ENCODE peak calls at places on chromosome 22, in ten cellular contexts. One of them, this sample, is unnamed. For H3K27me3, the result is how much of the 10 kb centered on the place peaks cover.

GRCh38 chr22:17536269-17536668 is 27.0 kb upstream of the SLC25A18 start:
- DNase-seq in ovary: no peak
- DNase-seq in thoracic aorta: peak
- DNase-seq in IMR-90: no peak
- DNase-seq in neural progenitor cell: no peak
- DNase-seq in WERI-Rb-1: no peak
- DNase-seq in PC-9: no peak
- DNase-seq in Caco-2: no peak
- DNase-seq in stomach: no peak
- DNase-seq in heart left ventricle: no peak
- DNase-seq in this sample: no peak

GRCh38 chr22:19909350-19910179 is 32.0 kb upstream of the COMT start:
- DNase-seq in WERI-Rb-1: peak
- DNase-seq in stomach: peak
- DNase-seq in neural progenitor cell: peak
- DNase-seq in PC-9: no peak
- DNase-seq in thoracic aorta: peak
- DNase-seq in Caco-2: peak
- DNase-seq in heart left ventricle: peak
- DNase-seq in ovary: peak
- DNase-seq in IMR-90: peak
- DNase-seq in this sample: peak

GRCh38 chr22:36554101-36554500 is 25.1 kb upstream of the EIF3D start:
- DNase-seq in Caco-2: no peak
- DNase-seq in heart left ventricle: no peak
- DNase-seq in IMR-90: no peak
- DNase-seq in WERI-Rb-1: no peak
- DNase-seq in ovary: no peak
- DNase-seq in thoracic aorta: no peak
- DNase-seq in PC-9: no peak
- DNase-seq in neural progenitor cell: no peak
- DNase-seq in stomach: no peak
- DNase-seq in this sample: no peak

GRCh38 chr22:44360686-44361381 is 48.1 kb upstream of the SHISAL1 start:
- DNase-seq in IMR-90: peak
- DNase-seq in neural progenitor cell: peak
- DNase-seq in thoracic aorta: peak
- DNase-seq in PC-9: peak
- DNase-seq in stomach: peak
- DNase-seq in WERI-Rb-1: no peak
- DNase-seq in Caco-2: no peak
- DNase-seq in heart left ventricle: peak
- DNase-seq in ovary: peak
- DNase-seq in this sample: no peak

GRCh38 chr22:17890245-17890671 is 116.0 kb upstream of the BID start:
- DNase-seq in WERI-Rb-1: no peak
- DNase-seq in thoracic aorta: no peak
- DNase-seq in stomach: no peak
- DNase-seq in PC-9: no peak
- DNase-seq in IMR-90: peak
- DNase-seq in ovary: no peak
- DNase-seq in Caco-2: no peak
- DNase-seq in neural progenitor cell: no peak
- DNase-seq in heart left ventricle: peak
- DNase-seq in this sample: no peak

GRCh38 chr22:17951315-17951714 is 73.0 kb downstream of the MICAL3 start:
- DNase-seq in IMR-90: no peak
- DNase-seq in WERI-Rb-1: no peak
- DNase-seq in heart left ventricle: no peak
- DNase-seq in ovary: no peak
- DNase-seq in Caco-2: no peak
- DNase-seq in stomach: no peak
- DNase-seq in thoracic aorta: no peak
- DNase-seq in PC-9: no peak
- DNase-seq in neural progenitor cell: no peak
- DNase-seq in this sample: no peak

GRCh38 chr22:43263645-43264514 is 76.9 kb upstream of the TTLL12 start:
- DNase-seq in WERI-Rb-1: no peak
- DNase-seq in neural progenitor cell: no peak
- DNase-seq in IMR-90: peak
- DNase-seq in ovary: peak
- DNase-seq in PC-9: peak
- DNase-seq in stomach: peak
- DNase-seq in heart left ventricle: peak
- DNase-seq in thoracic aorta: no peak
- DNase-seq in Caco-2: no peak
- DNase-seq in this sample: no peak

GRCh38 chr22:36223504-36223903 is 15.8 kb downstream of the APOL2 start:
- DNase-seq in IMR-90: no peak
- DNase-seq in heart left ventricle: peak
- DNase-seq in neural progenitor cell: no peak
- DNase-seq in WERI-Rb-1: no peak
- DNase-seq in ovary: no peak
- DNase-seq in stomach: no peak
- DNase-seq in PC-9: no peak
- DNase-seq in thoracic aorta: no peak
- DNase-seq in Caco-2: no peak
- DNase-seq in this sample: no peak

GRCh38 chr22:45187891-45188290 is 24.2 kb downstream of the NUP50 start:
- DNase-seq in PC-9: peak
- DNase-seq in Caco-2: no peak
- DNase-seq in heart left ventricle: no peak
- DNase-seq in WERI-Rb-1: no peak
- DNase-seq in IMR-90: no peak
- DNase-seq in neural progenitor cell: no peak
- DNase-seq in thoracic aorta: no peak
- DNase-seq in ovary: no peak
- DNase-seq in stomach: no peak
- DNase-seq in this sample: no peak

GRCh38 chr22:46381142-46381541 is 45.6 kb downstream of the TRMU start:
- DNase-seq in ovary: no peak
- DNase-seq in thoracic aorta: no peak
- DNase-seq in stomach: no peak
- DNase-seq in WERI-Rb-1: peak
- DNase-seq in Caco-2: no peak
- DNase-seq in PC-9: peak
- DNase-seq in neural progenitor cell: no peak
- DNase-seq in IMR-90: peak
- DNase-seq in heart left ventricle: no peak
- DNase-seq in this sample: no peak

GRCh38 chr22:48259991-48260670 is 1497.7 kb downstream of the TBC1D22A start:
- DNase-seq in stomach: no peak
- DNase-seq in IMR-90: no peak
- DNase-seq in thoracic aorta: no peak
- DNase-seq in Caco-2: no peak
- DNase-seq in WERI-Rb-1: no peak
- DNase-seq in heart left ventricle: no peak
- DNase-seq in PC-9: no peak
- DNase-seq in ovary: no peak
- DNase-seq in neural progenitor cell: no peak
- DNase-seq in this sample: no peak

GRCh38 chr22:50469377-50470305 is 5.2 kb downstream of the SBF1 start:
- DNase-seq in WERI-Rb-1: peak
- DNase-seq in thoracic aorta: no peak
- DNase-seq in Caco-2: no peak
- DNase-seq in neural progenitor cell: no peak
- DNase-seq in PC-9: peak
- DNase-seq in stomach: peak
- DNase-seq in IMR-90: peak
- DNase-seq in heart left ventricle: no peak
- DNase-seq in ovary: no peak
- DNase-seq in this sample: no peak
- TF ChIP-seq CTCF in WERI-Rb-1: no peak
- TF ChIP-seq CTCF in thoracic aorta: no peak
- TF ChIP-seq CTCF in Caco-2: no peak
- TF ChIP-seq CTCF in neural progenitor cell: no peak
- TF ChIP-seq CTCF in PC-9: no peak
- TF ChIP-seq CTCF in stomach: no peak
- TF ChIP-seq CTCF in IMR-90: no peak
- TF ChIP-seq CTCF in heart left ventricle: no peak
- TF ChIP-seq CTCF in ovary: no peak
- TF ChIP-seq CTCF in this sample: no peak

DNA sequence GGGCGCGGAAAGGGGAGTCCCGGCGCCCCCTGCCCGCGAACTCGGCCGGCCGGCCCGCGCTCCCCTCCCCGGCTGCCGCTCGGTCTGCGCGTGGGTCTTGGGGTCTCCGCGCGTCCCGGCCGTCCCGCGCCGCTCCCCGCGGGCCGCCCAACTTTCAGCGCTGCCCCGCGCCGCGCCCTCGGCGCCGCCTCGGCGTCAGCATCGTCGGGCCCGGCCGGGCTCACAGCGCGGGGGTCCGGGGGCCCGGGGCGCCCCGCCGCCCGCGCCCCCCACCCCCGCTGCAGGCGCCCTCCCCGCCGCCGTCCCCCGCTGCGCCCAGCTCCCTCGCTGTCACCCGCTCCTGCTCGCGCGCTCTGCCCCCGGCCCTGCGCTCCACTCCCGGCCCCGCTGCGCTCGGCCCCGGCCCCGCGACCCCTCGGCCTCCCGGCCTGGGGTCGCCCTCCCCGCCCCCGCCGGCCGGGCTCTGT is at the start of gene KCNJ4:
- DNase-seq in heart left ventricle: no peak
- DNase-seq in neural progenitor cell: no peak
- DNase-seq in Caco-2: no peak
- DNase-seq in stomach: no peak
- DNase-seq in WERI-Rb-1: no peak
- DNase-seq in thoracic aorta: no peak
- DNase-seq in IMR-90: no peak
- DNase-seq in PC-9: no peak
- DNase-seq in ovary: no peak
- DNase-seq in this sample: no peak
- H3K27me3 ChIP-seq in heart left ventricle: under half
- H3K27me3 ChIP-seq in neural progenitor cell: half or more
- H3K27me3 ChIP-seq in Caco-2: under half
- H3K27me3 ChIP-seq in stomach: under half
- H3K27me3 ChIP-seq in WERI-Rb-1: under half
- H3K27me3 ChIP-seq in thoracic aorta: under half
- H3K27me3 ChIP-seq in IMR-90: half or more
- H3K27me3 ChIP-seq in PC-9: half or more
- H3K27me3 ChIP-seq in ovary: under half
- H3K27me3 ChIP-seq in this sample: under half

DNA sequence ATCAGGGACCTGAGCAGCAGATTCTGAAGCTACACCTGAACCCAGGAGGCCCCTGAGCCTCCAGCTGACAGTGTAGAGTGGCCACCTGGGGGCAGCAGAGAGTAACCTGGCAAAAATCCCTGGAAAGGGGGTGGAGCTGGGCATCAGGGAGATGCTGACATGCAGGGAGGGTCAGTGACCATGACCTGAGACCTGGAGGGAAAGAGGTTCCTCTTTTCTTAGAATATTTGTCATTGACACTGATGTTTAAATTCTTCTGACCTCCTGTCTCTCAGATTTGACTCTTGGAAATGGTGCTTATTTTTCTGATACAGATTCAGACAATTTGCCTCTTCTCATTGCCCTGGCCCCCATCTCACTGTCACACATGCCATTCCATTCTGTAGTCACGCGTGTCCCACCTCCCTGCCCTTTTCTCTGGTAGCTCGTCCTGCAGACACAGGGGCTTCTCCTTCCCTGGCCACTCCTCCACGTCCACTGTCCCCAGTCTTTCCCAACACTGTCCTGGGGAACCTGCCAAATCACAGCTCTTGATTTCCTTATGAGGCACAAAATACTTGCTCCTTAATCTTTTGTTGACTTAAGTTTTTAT is 117.2 kb upstream of the IGLL5 start:
- DNase-seq in PC-9: no peak
- DNase-seq in stomach: peak
- DNase-seq in WERI-Rb-1: peak
- DNase-seq in ovary: peak
- DNase-seq in IMR-90: no peak
- DNase-seq in thoracic aorta: no peak
- DNase-seq in Caco-2: peak
- DNase-seq in neural progenitor cell: peak
- DNase-seq in heart left ventricle: no peak
- DNase-seq in this sample: no peak
- TF ChIP-seq CTCF in PC-9: peak
- TF ChIP-seq CTCF in stomach: peak
- TF ChIP-seq CTCF in WERI-Rb-1: peak
- TF ChIP-seq CTCF in ovary: no peak
- TF ChIP-seq CTCF in IMR-90: peak
- TF ChIP-seq CTCF in thoracic aorta: peak
- TF ChIP-seq CTCF in Caco-2: peak
- TF ChIP-seq CTCF in neural progenitor cell: peak
- TF ChIP-seq CTCF in heart left ventricle: peak
- TF ChIP-seq CTCF in this sample: peak

GRCh38 chr22:22433770-22434169 is 74.8 kb downstream of the ZNF280B start:
- DNase-seq in ovary: no peak
- DNase-seq in neural progenitor cell: no peak
- DNase-seq in thoracic aorta: no peak
- DNase-seq in PC-9: no peak
- DNase-seq in Caco-2: no peak
- DNase-seq in stomach: no peak
- DNase-seq in IMR-90: no peak
- DNase-seq in heart left ventricle: no peak
- DNase-seq in WERI-Rb-1: no peak
- DNase-seq in this sample: no peak

GRCh38 chr22:22431271-22432220 is 77.0 kb downstream of the ZNF280B start:
- DNase-seq in thoracic aorta: peak
- DNase-seq in IMR-90: peak
- DNase-seq in Caco-2: peak
- DNase-seq in stomach: peak
- DNase-seq in ovary: peak
- DNase-seq in PC-9: no peak
- DNase-seq in heart left ventricle: peak
- DNase-seq in WERI-Rb-1: peak
- DNase-seq in neural progenitor cell: peak
- DNase-seq in this sample: peak

GRCh38 chr22:22429374-22430108 is 79.0 kb downstream of the ZNF280B start:
- DNase-seq in neural progenitor cell: no peak
- DNase-seq in heart left ventricle: no peak
- DNase-seq in IMR-90: no peak
- DNase-seq in stomach: no peak
- DNase-seq in PC-9: no peak
- DNase-seq in WERI-Rb-1: no peak
- DNase-seq in ovary: no peak
- DNase-seq in Caco-2: no peak
- DNase-seq in thoracic aorta: no peak
- DNase-seq in this sample: no peak

GRCh38 chr22:22432937-22433336 is 75.6 kb downstream of the ZNF280B start:
- DNase-seq in ovary: no peak
- DNase-seq in PC-9: no peak
- DNase-seq in thoracic aorta: no peak
- DNase-seq in heart left ventricle: no peak
- DNase-seq in WERI-Rb-1: no peak
- DNase-seq in IMR-90: no peak
- DNase-seq in stomach: no peak
- DNase-seq in Caco-2: no peak
- DNase-seq in neural progenitor cell: no peak
- DNase-seq in this sample: no peak

DNA sequence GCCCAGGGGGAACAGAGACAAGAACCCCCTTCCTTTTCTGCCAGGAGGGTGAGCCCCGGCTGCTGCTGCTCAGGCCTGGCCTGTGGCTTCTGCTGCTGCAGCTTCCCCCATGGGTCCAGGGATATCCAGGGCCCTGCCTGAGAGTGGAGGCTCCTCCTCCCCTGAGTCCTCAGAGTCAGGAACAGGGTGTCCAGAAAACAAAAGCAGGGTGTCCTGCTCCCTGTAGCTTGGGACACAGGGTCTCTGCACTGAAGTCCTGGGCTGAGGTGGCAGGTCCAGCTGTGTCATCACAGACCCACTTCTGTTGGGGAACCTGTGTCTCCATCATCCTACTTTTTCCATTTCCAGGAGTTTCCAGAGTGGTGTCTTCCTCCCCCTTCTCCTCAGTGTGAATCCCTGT is 76.1 kb downstream of the ZNF280B start:
- DNase-seq in WERI-Rb-1: no peak
- DNase-seq in thoracic aorta: no peak
- DNase-seq in neural progenitor cell: no peak
- DNase-seq in Caco-2: no peak
- DNase-seq in stomach: no peak
- DNase-seq in heart left ventricle: no peak
- DNase-seq in ovary: peak
- DNase-seq in PC-9: no peak
- DNase-seq in IMR-90: no peak
- DNase-seq in this sample: no peak
- H3K27me3 ChIP-seq in WERI-Rb-1: under half
- H3K27me3 ChIP-seq in thoracic aorta: under half
- H3K27me3 ChIP-seq in neural progenitor cell: half or more
- H3K27me3 ChIP-seq in Caco-2: under half
- H3K27me3 ChIP-seq in stomach: under half
- H3K27me3 ChIP-seq in heart left ventricle: under half
- H3K27me3 ChIP-seq in ovary: under half
- H3K27me3 ChIP-seq in PC-9: under half
- H3K27me3 ChIP-seq in IMR-90: under half
- H3K27me3 ChIP-seq in this sample: under half

This sample was measured in Panc1.